ENCODE peak calls at places on chromosomes 2 and 18, in eight cellular contexts. W, H, N, R, A, L, I and J are unnamed samples.

GRCh38 chr2:240223631-240224030 is 83.2 kb upstream of the OTOS start:
- DNase-seq in W (no peak), H (no peak), N (no peak), R (no peak), A (no peak), L (no peak), I (no peak), J (no peak)

GRCh38 chr2:184524551-184525382 is 73.6 kb upstream of the ZNF804A start:
- DNase-seq in W (no peak), H (no peak), N (no peak), R (no peak), A (no peak), L (no peak), I (no peak), J (no peak)

GRCh38 chr18:12435867-12436266 is 28.1 kb downstream of the PRELID3A start:
- DNase-seq in W (no peak), H (no peak), N (no peak), R (no peak), A (no peak), L (no peak), I (no peak), J (no peak)

GRCh38 chr18:11981633-11982366 is 493 bp downstream of the IMPA2 start:
- DNase-seq in W (peak; percentile 69), H (peak; percentile 7), N (peak; percentile 31), R (peak; percentile 77), A (peak; percentile 11), L (no peak), I (peak; percentile 13), J (peak; percentile 65)

GRCh38 chr18:60563082-60563481 is 190.5 kb upstream of the MC4R start:
- DNase-seq in W (no peak), H (no peak), N (no peak), R (no peak), A (no peak), L (no peak), I (no peak), J (no peak)

GRCh38 chr2:221502270-221502973 is 69.7 kb downstream of the EPHA4 start:
- DNase-seq in W (no peak), H (peak; percentile 76), N (no peak), R (peak; percentile 55), A (peak; percentile 20), L (no peak), I (peak; percentile 76), J (no peak)

GRCh38 chr2:126913881-126914495 is 15.3 kb downstream of the TEX51 start:
- DNase-seq in W (no peak), H (no peak), N (no peak), R (no peak), A (no peak), L (no peak), I (no peak), J (peak; percentile 1)

GRCh38 chr2:61771904-61772845 is 81.7 kb downstream of the FAM161A start:
- DNase-seq in W (no peak), H (no peak), N (no peak), R (no peak), A (no peak), L (no peak), I (no peak), J (no peak)

GRCh38 chr2:26840937-26841610 is 6.9 kb upstream of the DPYSL5 start:
- DNase-seq in W (no peak), H (no peak), N (no peak), R (peak; percentile 46), A (peak; percentile 32), L (no peak), I (no peak), J (peak; percentile 59)

GRCh38 chr2:3305952-3306351 is 71.7 kb downstream of the EIPR1 start:
- DNase-seq in W (no peak), H (no peak), N (no peak), R (no peak), A (no peak), L (no peak), I (no peak), J (no peak)

GRCh38 chr2:240433973-240434727 is 1.3 kb upstream of the GPC1 start:
- DNase-seq in W (no peak), H (peak; percentile 92), N (peak; percentile 50), R (peak; percentile 100), A (no peak), L (no peak), I (peak; percentile 94), J (no peak)

GRCh38 chr2:41710944-41711343 is 336.9 kb upstream of the PKDCC start:
- DNase-seq in W (no peak), H (no peak), N (no peak), R (no peak), A (no peak), L (no peak), I (no peak), J (no peak)

GRCh38 chr2:164599954-164600589 is 21.2 kb downstream of the GRB14 start:
- DNase-seq in W (peak; percentile 51), H (peak; percentile 28), N (no peak), R (peak; percentile 41), A (peak; percentile 62), L (no peak), I (peak; percentile 69), J (peak; percentile 62)

GRCh38 chr18:79383388-79384056 is 12.2 kb upstream of the NFATC1 start:
- DNase-seq in W (no peak), H (no peak), N (no peak), R (peak; percentile 72), A (no peak), L (no peak), I (no peak), J (no peak)

GRCh38 chr18:31424383-31424988 is 23.1 kb upstream of the DSG3 start:
- DNase-seq in W (peak; percentile 56), H (no peak), N (no peak), R (peak; percentile 25), A (peak; percentile 81), L (no peak), I (no peak), J (peak; percentile 64)

GRCh38 chr18:25233582-25234362 is 118.2 kb downstream of the ZNF521 start:
- DNase-seq in W (no peak), H (peak; percentile 13), N (no peak), R (peak; percentile 32), A (no peak), L (no peak), I (peak; percentile 84), J (no peak)

GRCh38 chr18:53795061-53795460 is 429.4 kb downstream of the MBD2 start:
- DNase-seq in W (no peak), H (peak; percentile 4), N (no peak), R (no peak), A (no peak), L (no peak), I (no peak), J (no peak)

GRCh38 chr2:195612515-195613495 is 44.2 kb upstream of the SLC39A10 start:
- DNase-seq in W (peak; percentile 56), H (peak; percentile 67), N (no peak), R (no peak), A (peak; percentile 19), L (no peak), I (peak; percentile 77), J (peak; percentile 10)

GRCh38 chr2:19356545-19357382 is 1.7 kb downstream of the OSR1 start:
- DNase-seq in W (no peak), H (no peak), N (no peak), R (peak; percentile 90), A (no peak), L (no peak), I (no peak), J (no peak)

GRCh38 chr18:49921278-49922037 is 108.1 kb upstream of the ACAA2 start:
- DNase-seq in W (no peak), H (peak; percentile 47), N (no peak), R (no peak), A (no peak), L (no peak), I (peak; percentile 16), J (no peak)

GRCh38 chr18:35817604-35818352 is 154.7 kb upstream of the RMP24 start:
- DNase-seq in W (no peak), H (no peak), N (no peak), R (no peak), A (no peak), L (no peak), I (no peak), J (no peak)

GRCh38 chr2:198791623-198792022 is 666.1 kb downstream of the SATB2 start:
- DNase-seq in W (no peak), H (no peak), N (no peak), R (no peak), A (no peak), L (no peak), I (no peak), J (no peak)

GRCh38 chr2:237041231-237041630 is 44.5 kb upstream of the COPS8 start:
- DNase-seq in W (no peak), H (no peak), N (no peak), R (no peak), A (no peak), L (no peak), I (no peak), J (no peak)

GRCh38 chr2:134377730-134378129 is 123.9 kb downstream of the MGAT5 start:
- DNase-seq in W (no peak), H (no peak), N (no peak), R (no peak), A (no peak), L (no peak), I (no peak), J (no peak)

GRCh38 chr2:19146867-19147266 is 211.6 kb downstream of the OSR1 start:
- DNase-seq in W (no peak), H (no peak), N (no peak), R (no peak), A (no peak), L (no peak), I (no peak), J (no peak)

GRCh38 chr2:226169751-226170581 is 629.7 kb downstream of the IRS1 start:
- DNase-seq in W (no peak), H (no peak), N (no peak), R (no peak), A (no peak), L (no peak), I (no peak), J (no peak)

GRCh38 chr2:71460595-71461303 is 7.4 kb downstream of the DYSF start:
- DNase-seq in W (no peak), H (no peak), N (no peak), R (peak; percentile 93), A (peak; percentile 40), L (no peak), I (peak; percentile 20), J (no peak)

GRCh38 chr18:75162467-75162866 is 46.5 kb downstream of the PTGR3 start:
- DNase-seq in W (no peak), H (peak; percentile 27), N (no peak), R (no peak), A (no peak), L (no peak), I (peak; percentile 25), J (peak; percentile 6)